ENCODE peak calls at places on chromosomes 16 and 17, in five cellular contexts. U is colonic mucosa, Q is GM23248, T is DND-41, X is mesendoderm. Z is an unnamed sample.

GRCh38 chr17:27180322-27180721 is 113.6 kb upstream of the WSB1 start:
- DNase-seq in U (no peak), X (no peak), T (no peak), Q (no peak), Z (no peak)

GRCh38 chr17:51045616-51046526 is 74.8 kb downstream of the SPAG9 start:
- DNase-seq in T (no peak), U (no peak), Q (peak; percentile 43), X (peak; percentile 43), Z (peak; percentile 23)

GRCh38 chr16:31702796-31703195 is 170.8 kb upstream of the ZNF267 start:
- DNase-seq in T (no peak), X (no peak), Q (no peak), U (no peak), Z (no peak)

GRCh38 chr16:74448990-74449389 is 27.7 kb upstream of the CLEC18B start:
- DNase-seq in Q (peak; percentile 95), X (peak; percentile 54), U (peak; percentile 75), T (no peak), Z (no peak)

GRCh38 chr17:12580640-12581039 is 85.0 kb upstream of the MYOCD start:
- DNase-seq in Q (no peak), U (no peak), X (peak; percentile 64), T (no peak), Z (no peak)

GRCh38 chr17:596763-597644 is 117.6 kb downstream of the VPS53 start:
- DNase-seq in X (no peak), Q (peak; percentile 95), U (no peak), T (no peak), Z (no peak)

GRCh38 chr17:81044764-81045589 is 10.0 kb downstream of the BAIAP2 start:
- DNase-seq in Q (peak; percentile 71), X (no peak), T (no peak), U (peak; percentile 80), Z (no peak)

GRCh38 chr17:76442341-76443338 is 10.3 kb downstream of the UBE2O start:
- DNase-seq in X (no peak), U (no peak), Q (no peak), T (no peak), Z (no peak)

GRCh38 chr17:54662978-54663876 is 237.4 kb upstream of the TOM1L1 start:
- DNase-seq in U (no peak), T (no peak), Q (no peak), X (peak; percentile 83), Z (peak; percentile 3)

GRCh38 chr16:3164121-3164991 is 23.6 kb upstream of the OR1F1 start:
- DNase-seq in X (no peak), T (no peak), Q (no peak), U (no peak), Z (no peak)

GRCh38 chr16:3161235-3162018 is 26.6 kb upstream of the OR1F1 start:
- DNase-seq in T (no peak), X (no peak), U (peak; percentile 61), Q (no peak), Z (no peak)

GRCh38 chr16:3166505-3166886 is 21.5 kb upstream of the OR1F1 start:
- DNase-seq in U (no peak), Q (no peak), X (no peak), T (no peak), Z (no peak)

GRCh38 chr16:3168706-3169105 is 19.3 kb upstream of the OR1F1 start:
- DNase-seq in T (no peak), Q (no peak), X (no peak), U (no peak), Z (no peak)

GRCh38 chr16:3165111-3165822 is 22.7 kb upstream of the OR1F1 start:
- DNase-seq in X (no peak), T (no peak), U (no peak), Q (no peak), Z (no peak)
- H3K4me3 ChIP-seq in X (no peak overlapping the region), T (peak overlapping the region; percentile 51), U (no peak overlapping the region), Q (peak overlapping the region; percentile 43), Z (no peak overlapping the region)

GRCh38 chr17:4573115-4573514 is 11.2 kb upstream of the SMTNL2 start:
- DNase-seq in X (no peak), Q (no peak), U (no peak), T (no peak), Z (no peak)

GRCh38 chr17:4576729-4577322 is 7.5 kb upstream of the SMTNL2 start:
- DNase-seq in U (no peak), T (no peak), Q (no peak), X (peak; percentile 75), Z (peak; percentile 65)

GRCh38 chr17:4574448-4575045 is 9.8 kb upstream of the SMTNL2 start:
- DNase-seq in X (no peak), Q (no peak), U (no peak), T (no peak), Z (no peak)

GRCh38 chr17:4572131-4572530 is 11.8 kb upstream of the GGT6 start:
- DNase-seq in X (no peak), T (no peak), U (no peak), Q (no peak), Z (no peak)

GRCh38 chr17:4573682-4574081 is 10.6 kb upstream of the SMTNL2 start:
- DNase-seq in X (no peak), T (no peak), Q (peak; percentile 38), U (no peak), Z (no peak)
- H3K9ac ChIP-seq in X (no peak overlapping the region), T (no peak overlapping the region), Q (no peak overlapping the region), U (no peak overlapping the region), Z (no peak overlapping the region)

GRCh38 chr16:89166696-89167424 is 4.7 kb upstream of the CDH15 start:
- DNase-seq in Q (peak; percentile 53), U (no peak), T (no peak), X (no peak), Z (no peak)
- H3K27me3 ChIP-seq in Q (no peaks in the 10 kb centered on the region), U (peaks cover 21% of the 10 kb centered on the region), T (peaks cover 5% of the 10 kb centered on the region), X (no peaks in the 10 kb centered on the region), Z (peaks cover 18% of the 10 kb centered on the region)

GRCh38 chr17:59840908-59841666 is 51.7 kb downstream of the TUBD1 start:
- DNase-seq in X (no peak), Q (peak; percentile 39), T (no peak), U (peak; percentile 32), Z (no peak)
- H3K4me3 ChIP-seq in X (no peak overlapping the region), Q (peak overlapping the region; percentile 96), T (peak overlapping the region; percentile 27), U (peak overlapping the region; percentile 73), Z (peak overlapping the region; percentile 29)

DNA sequence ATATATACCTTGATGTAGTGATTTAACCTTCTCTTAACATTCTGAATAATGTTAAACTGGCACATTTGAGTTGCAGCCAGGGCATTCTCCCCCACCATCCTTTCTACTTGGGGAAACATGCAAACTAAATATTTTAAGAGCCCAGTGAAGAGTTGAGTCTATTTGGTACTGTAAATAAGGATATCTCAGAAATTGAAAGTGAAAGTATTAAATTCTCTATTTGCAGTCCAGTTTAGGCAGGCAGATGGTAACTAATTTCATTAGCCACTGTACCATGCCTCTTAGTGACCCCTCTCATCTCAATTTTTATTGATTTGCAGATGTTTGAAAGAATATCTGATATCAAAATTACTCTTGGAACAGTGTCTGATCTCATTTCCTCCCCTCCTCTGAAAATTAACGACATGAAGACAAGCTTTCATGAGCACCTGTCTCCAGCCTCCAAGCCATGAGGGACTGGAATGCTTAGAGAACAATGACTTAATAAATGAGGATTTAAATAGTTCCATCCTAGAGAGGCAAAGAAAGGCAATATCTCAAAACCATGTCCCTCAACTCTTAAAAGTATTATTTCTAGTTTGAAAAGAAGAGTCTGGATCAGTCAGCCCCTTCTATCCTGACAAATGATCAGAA is 137.3 kb downstream of the ANKFN1 start:
- DNase-seq in Q (peak; percentile 17), U (no peak), X (no peak), T (peak; percentile 41), Z (no peak)
- H3K9ac ChIP-seq in Q (no peak overlapping the region), U (no peak overlapping the region), X (no peak overlapping the region), T (peak overlapping the region; percentile 43), Z (no peak overlapping the region)

DNA sequence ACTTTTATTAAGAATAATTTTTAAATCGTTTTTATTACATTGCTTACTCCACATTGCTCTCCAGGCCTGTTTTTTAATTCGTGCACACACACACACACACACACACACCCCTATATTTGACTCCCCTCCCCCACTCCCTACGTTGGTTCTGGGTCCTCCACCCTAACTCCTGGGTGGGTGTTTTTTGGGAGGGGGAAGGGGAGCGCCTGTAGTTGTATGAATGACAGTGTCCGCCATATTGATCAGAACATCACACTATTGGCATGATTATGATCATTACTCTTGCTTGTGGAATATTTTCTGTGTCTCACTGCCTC is 1.3 kb downstream of the GNAO1 start:
- DNase-seq in U (no peak), T (no peak), X (no peak), Q (no peak), Z (no peak)
- H3K27me3 ChIP-seq in U (peaks cover 39% of the 10 kb centered on the region), T (no peaks in the 10 kb centered on the region), X (peaks cover 27% of the 10 kb centered on the region), Q (peaks cover 72% of the 10 kb centered on the region), Z (peaks cover 40% of the 10 kb centered on the region)

DNA sequence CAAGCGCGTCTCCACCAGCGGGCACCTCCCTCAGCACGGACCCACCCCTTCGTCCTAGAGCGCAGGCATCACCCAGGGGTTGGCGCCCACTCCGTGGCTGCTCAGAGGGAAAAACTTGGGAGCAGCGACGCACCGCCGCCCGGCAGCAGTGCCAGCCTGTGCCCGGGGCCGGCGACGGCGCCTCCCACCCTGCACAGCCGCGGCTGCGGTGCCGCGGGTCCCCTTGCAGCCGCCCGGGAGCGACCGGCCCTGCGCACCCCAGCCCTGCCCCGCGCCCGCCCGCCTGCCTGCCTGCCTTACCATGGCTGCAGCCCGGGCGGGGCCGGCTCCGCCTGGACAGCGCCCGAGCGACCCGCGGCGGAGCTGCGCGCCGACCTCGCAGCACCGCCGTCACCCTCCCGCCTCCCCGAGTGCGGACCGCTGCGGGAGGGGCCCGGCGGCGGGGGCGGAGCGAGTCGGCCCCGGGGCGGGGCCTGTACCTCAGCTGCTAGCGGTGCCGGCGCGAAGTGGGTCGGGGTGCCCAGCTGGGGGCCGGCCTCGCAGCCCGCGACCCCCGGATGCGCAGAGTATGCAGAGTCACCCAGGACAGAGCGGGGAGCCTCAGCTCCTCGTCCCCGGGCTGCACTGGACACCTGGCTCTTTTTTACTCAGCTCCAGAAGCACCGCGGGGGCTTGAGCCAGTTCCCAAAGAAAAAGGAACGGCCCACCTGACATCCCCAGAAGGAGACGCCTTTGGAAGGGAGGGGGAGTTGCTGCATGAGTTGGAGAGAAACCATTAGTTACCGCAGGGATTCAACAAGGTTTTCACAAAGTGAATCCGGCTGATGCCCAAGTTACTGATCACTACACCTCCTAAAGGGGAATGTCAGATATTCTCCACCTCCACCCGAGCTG is 17.5 kb upstream of the MTMR4 start:
- DNase-seq in X (peak; percentile 60), U (peak; percentile 52), T (no peak), Q (peak; percentile 79), Z (no peak)
- H3K4me3 ChIP-seq in X (peak overlapping the region; percentile 24), U (peak overlapping the region; percentile 40), T (peak overlapping the region; percentile 7), Q (peak overlapping the region; percentile 62), Z (peak overlapping the region; percentile 74)

Z was measured in NT2/D1.